ENCODE peak calls at places on chromosome 1, in six cellular contexts. One of them, this sample, is unnamed.

GRCh38 chr1:183002797-183003594 is 20.2 kb upstream of the LAMC1 start:
- DNase-seq in dorsolateral prefrontal cortex: no peak
- DNase-seq in NCI-H2081 treated with DMSO at 0.1 percent for 48 hours: no peak
- DNase-seq in left cardiac atrium: no peak
- DNase-seq in effector CD4-positive, alpha-beta T cell: no peak
- DNase-seq in tibial nerve: peak; percentile 31
- DNase-seq in this sample: no peak

GRCh38 chr1:183417691-183418491 is at the start of gene NMNAT2:
- DNase-seq in NCI-H2081 treated with DMSO at 0.1 percent for 48 hours: peak; percentile 18
- DNase-seq in effector CD4-positive, alpha-beta T cell: no peak
- DNase-seq in left cardiac atrium: peak; percentile 40
- DNase-seq in tibial nerve: no peak
- DNase-seq in dorsolateral prefrontal cortex: peak; percentile 89
- DNase-seq in this sample: no peak

GRCh38 chr1:153349363-153350340 is 1.0 kb upstream of the PGLYRP4 start:
- DNase-seq in dorsolateral prefrontal cortex: no peak
- DNase-seq in effector CD4-positive, alpha-beta T cell: no peak
- DNase-seq in NCI-H2081 treated with DMSO at 0.1 percent for 48 hours: no peak
- DNase-seq in tibial nerve: no peak
- DNase-seq in left cardiac atrium: no peak
- DNase-seq in this sample: no peak

GRCh38 chr1:174572771-174573170 is 125.0 kb downstream of the GPR52 start:
- DNase-seq in tibial nerve: no peak
- DNase-seq in NCI-H2081 treated with DMSO at 0.1 percent for 48 hours: no peak
- DNase-seq in dorsolateral prefrontal cortex: no peak
- DNase-seq in effector CD4-positive, alpha-beta T cell: no peak
- DNase-seq in left cardiac atrium: no peak
- DNase-seq in this sample: no peak

GRCh38 chr1:17915511-17916205 is 160.5 kb downstream of the ACTL8 start:
- DNase-seq in NCI-H2081 treated with DMSO at 0.1 percent for 48 hours: no peak
- DNase-seq in dorsolateral prefrontal cortex: no peak
- DNase-seq in tibial nerve: no peak
- DNase-seq in left cardiac atrium: no peak
- DNase-seq in effector CD4-positive, alpha-beta T cell: no peak
- DNase-seq in this sample: no peak

GRCh38 chr1:67748630-67749029 is 63.6 kb downstream of the GADD45A start:
- DNase-seq in left cardiac atrium: no peak
- DNase-seq in dorsolateral prefrontal cortex: no peak
- DNase-seq in effector CD4-positive, alpha-beta T cell: no peak
- DNase-seq in tibial nerve: no peak
- DNase-seq in NCI-H2081 treated with DMSO at 0.1 percent for 48 hours: no peak
- DNase-seq in this sample: no peak

GRCh38 chr1:54872041-54872342 is 15.0 kb downstream of the DHCR24 start:
- DNase-seq in dorsolateral prefrontal cortex: no peak
- DNase-seq in NCI-H2081 treated with DMSO at 0.1 percent for 48 hours: no peak
- DNase-seq in tibial nerve: no peak
- DNase-seq in effector CD4-positive, alpha-beta T cell: no peak
- DNase-seq in left cardiac atrium: no peak
- DNase-seq in this sample: no peak

GRCh38 chr1:209831615-209832014 is 3.8 kb downstream of the UTP25 start:
- DNase-seq in tibial nerve: no peak
- DNase-seq in effector CD4-positive, alpha-beta T cell: no peak
- DNase-seq in left cardiac atrium: no peak
- DNase-seq in NCI-H2081 treated with DMSO at 0.1 percent for 48 hours: no peak
- DNase-seq in dorsolateral prefrontal cortex: no peak
- DNase-seq in this sample: no peak